ENCODE peak calls at places on chromosomes 16 and 17, in eight cellular contexts. I is IMR-90, P is SK-N-SH, K is heart right ventricle, T is A673, V is GM12878, J is K562, C is H1. W is an unnamed sample. For H3K27me3, the result is how much of the 10 kb centered on the place peaks cover.

GRCh38 chr17:73519011-73519410 is 125.2 kb downstream of the SDK2 start:
- DNase-seq in I (no peak), P (no peak), K (no peak), T (no peak), V (no peak), J (no peak), C (no peak), W (no peak)

GRCh38 chr16:85958731-85959130 is 59.8 kb downstream of the IRF8 start:
- DNase-seq in I (no peak), P (no peak), K (no peak), T (no peak), V (no peak), J (no peak), C (no peak), W (no peak)

GRCh38 chr16:70529051-70529777 is 5.6 kb downstream of the SF3B3 start:
- DNase-seq in I (peak), P (peak), K (no peak), T (peak), V (no peak), J (peak), C (no peak), W (no peak)

GRCh38 chr17:31499771-31500554 is 108.5 kb downstream of the RAB11FIP4 start:
- DNase-seq in I (peak), P (peak), K (peak), T (no peak), V (no peak), J (peak), C (no peak), W (no peak)

GRCh38 chr17:3762922-3763776 is 37.8 kb downstream of the ITGAE start:
- DNase-seq in I (no peak), P (no peak), K (no peak), T (no peak), V (peak), J (no peak), C (no peak), W (no peak)

GRCh38 chr16:89491238-89491869 is 993 bp upstream of the ANKRD11 start:
- DNase-seq in I (no peak), P (peak), K (no peak), T (no peak), V (no peak), J (no peak), C (no peak), W (no peak)

GRCh38 chr17:58487589-58488427 is at the start of gene HSF5:
- DNase-seq in I (no peak), P (peak), K (peak), T (no peak), V (no peak), J (no peak), C (no peak), W (no peak)

GRCh38 chr17:77696720-77697460 is 261.6 kb upstream of the TNRC6C start:
- DNase-seq in I (no peak), P (peak), K (no peak), T (no peak), V (no peak), J (no peak), C (no peak), W (no peak)

GRCh38 chr17:45009676-45010467 is 41.6 kb downstream of the DCAKD start:
- DNase-seq in I (no peak), P (no peak), K (no peak), T (no peak), V (no peak), J (no peak), C (no peak), W (no peak)

DNA sequence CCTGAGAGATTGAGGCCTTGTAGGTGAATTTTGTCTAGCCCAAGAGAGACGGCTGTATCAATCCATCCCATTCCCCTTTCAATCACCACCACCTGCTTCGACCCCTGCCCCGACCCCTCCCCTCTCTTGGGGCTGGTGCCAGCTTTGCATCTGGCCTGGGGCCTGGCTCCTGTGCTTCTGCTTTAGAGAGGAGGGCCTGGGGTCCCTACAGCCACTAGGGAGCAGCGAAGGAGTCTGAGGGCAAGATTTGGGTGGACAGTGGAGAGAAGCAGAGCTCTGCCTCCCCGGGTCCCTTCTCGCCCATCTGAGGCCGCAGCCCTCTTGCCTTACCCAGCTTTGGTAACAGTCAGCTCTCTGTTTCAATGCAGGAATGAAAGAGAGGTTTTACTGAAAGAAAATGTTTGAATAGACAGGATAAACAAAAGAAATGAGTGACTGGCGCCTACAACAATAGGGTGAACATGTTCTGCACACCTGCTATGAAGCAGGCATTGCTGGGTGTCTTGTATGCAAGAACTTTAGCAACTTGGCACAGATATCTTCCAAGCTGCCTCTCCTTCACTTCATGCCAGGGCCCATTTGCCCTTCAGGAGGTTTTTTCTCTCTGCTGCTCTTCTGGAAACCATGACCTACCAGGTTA is 57.4 kb downstream of the SLC47A1 start:
- DNase-seq in I (no peak), P (peak), K (no peak), T (no peak), V (no peak), J (no peak), C (no peak), W (no peak)
- H3K27me3 ChIP-seq in I (under half), P (under half), K (under half), T (under half), V (under half), J (under half), C (under half), W (under half)

GRCh38 chr16:66364117-66364958 is 2.2 kb upstream of the CDH5 start:
- DNase-seq in I (no peak), P (no peak), K (peak), T (no peak), V (no peak), J (no peak), C (no peak), W (no peak)
- H3K27me3 ChIP-seq in I (half or more), P (under half), K (under half), T (under half), V (under half), J (under half), C (under half), W (under half)

GRCh38 chr17:7842380-7842949 is 8.4 kb downstream of the KDM6B start:
- DNase-seq in I (peak), P (no peak), K (peak), T (peak), V (no peak), J (peak), C (no peak), W (no peak)

GRCh38 chr17:7840875-7841274 is 6.9 kb downstream of the KDM6B start:
- DNase-seq in I (no peak), P (no peak), K (no peak), T (no peak), V (no peak), J (no peak), C (no peak), W (no peak)

GRCh38 chr17:7840441-7840840 is 6.4 kb downstream of the KDM6B start:
- DNase-seq in I (no peak), P (no peak), K (no peak), T (no peak), V (no peak), J (no peak), C (no peak), W (no peak)

GRCh38 chr17:7841622-7842379 is 7.8 kb downstream of the KDM6B start:
- DNase-seq in I (peak), P (peak), K (peak), T (peak), V (no peak), J (peak), C (no peak), W (no peak)

GRCh38 chr17:7841309-7841621 is 7.2 kb downstream of the KDM6B start:
- DNase-seq in I (no peak), P (no peak), K (no peak), T (no peak), V (no peak), J (no peak), C (no peak), W (no peak)
- H3K27me3 ChIP-seq in I (under half), P (under half), K (under half), T (under half), V (under half), J (under half), C (half or more), W (under half)

DNA sequence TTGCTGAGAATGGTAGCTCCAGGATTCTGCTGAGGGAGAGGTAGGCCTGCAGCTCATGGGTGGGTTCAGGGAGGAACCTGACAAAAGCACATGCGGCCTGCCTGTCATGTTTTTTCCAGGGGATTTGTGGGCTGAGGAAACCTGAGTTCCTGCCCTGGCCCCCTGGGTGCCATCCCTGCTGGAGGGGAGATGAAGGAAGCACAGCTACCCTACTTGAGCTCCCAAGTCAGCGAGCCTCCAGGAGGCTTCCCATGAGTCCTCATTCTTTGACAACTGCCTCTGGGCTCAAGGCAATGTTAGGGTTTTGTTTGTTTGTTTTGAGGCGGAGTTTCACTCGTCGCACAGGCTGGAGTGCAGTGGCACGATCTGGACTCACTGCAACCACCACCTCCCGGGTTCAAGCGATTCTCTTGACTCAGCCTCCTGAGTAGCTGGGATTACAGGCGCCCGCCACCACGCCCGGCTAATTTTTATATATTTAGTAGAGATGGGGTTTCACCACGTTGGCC is 12.1 kb upstream of the FLYWCH1 start:
- DNase-seq in I (no peak), P (no peak), K (no peak), T (no peak), V (no peak), J (no peak), C (no peak), W (no peak)
- H3K27me3 ChIP-seq in I (under half), P (under half), K (under half), T (under half), V (under half), J (under half), C (under half), W (under half)

GRCh38 chr17:39868554-39868942 is 546 bp downstream of the ZPBP2 start:
- DNase-seq in I (no peak), P (no peak), K (no peak), T (no peak), V (no peak), J (no peak), C (no peak), W (no peak)

GRCh38 chr17:39867084-39867890 is 715 bp upstream of the ZPBP2 start:
- DNase-seq in I (no peak), P (no peak), K (no peak), T (no peak), V (peak), J (no peak), C (no peak), W (no peak)

GRCh38 chr17:39872700-39873099 is 4.7 kb downstream of the ZPBP2 start:
- DNase-seq in I (peak), P (no peak), K (no peak), T (peak), V (no peak), J (no peak), C (no peak), W (no peak)

GRCh38 chr17:39867891-39868553 is at the start of gene ZPBP2:
- DNase-seq in I (no peak), P (no peak), K (no peak), T (no peak), V (no peak), J (no peak), C (no peak), W (no peak)

GRCh38 chr17:39870776-39871175 is 2.8 kb downstream of the ZPBP2 start:
- DNase-seq in I (no peak), P (no peak), K (no peak), T (no peak), V (no peak), J (no peak), C (no peak), W (no peak)
- H3K27me3 ChIP-seq in I (under half), P (under half), K (half or more), T (under half), V (under half), J (under half), C (under half), W (under half)

GRCh38 chr16:66886346-66886745 is 6.0 kb downstream of the PDP2 start:
- DNase-seq in I (peak), P (no peak), K (no peak), T (no peak), V (no peak), J (no peak), C (no peak), W (no peak)
- H3K27me3 ChIP-seq in I (under half), P (under half), K (under half), T (under half), V (under half), J (under half), C (under half), W (under half)

GRCh38 chr17:50685334-50685665 is 22.4 kb downstream of the ANKRD40 start:
- DNase-seq in I (no peak), P (no peak), K (no peak), T (no peak), V (no peak), J (no peak), C (no peak), W (no peak)
- H3K27me3 ChIP-seq in I (under half), P (under half), K (under half), T (under half), V (under half), J (under half), C (under half), W (under half)

W was measured in esophagus squamous epithelium.